ENCODE peak calls at places on chromosomes 5 and 9, in four cellular contexts. One of them, this sample, is unnamed. For H3K36me3, the result is how much of the 10 kb centered on the place peaks cover.

GRCh38 chr9:94952553-94953373 is 226.3 kb downstream of the AOPEP start:
- DNase-seq in CD8-positive, alpha-beta memory T cell: peak
- DNase-seq in mammary epithelial cell: peak
- DNase-seq in transverse colon: no peak
- DNase-seq in this sample: no peak

GRCh38 chr9:110752766-110753165 is 84.2 kb downstream of the MUSK start:
- DNase-seq in transverse colon: no peak
- DNase-seq in CD8-positive, alpha-beta memory T cell: no peak
- DNase-seq in mammary epithelial cell: peak
- DNase-seq in this sample: no peak

GRCh38 chr9:116233160-116233530 is 79.6 kb downstream of the PAPPA start:
- DNase-seq in mammary epithelial cell: no peak
- DNase-seq in CD8-positive, alpha-beta memory T cell: no peak
- DNase-seq in transverse colon: no peak
- DNase-seq in this sample: no peak

GRCh38 chr5:149040421-149040820 is 22.4 kb downstream of the SH3TC2 start:
- DNase-seq in CD8-positive, alpha-beta memory T cell: no peak
- DNase-seq in mammary epithelial cell: no peak
- DNase-seq in transverse colon: no peak
- DNase-seq in this sample: no peak

GRCh38 chr9:2725929-2726328 is 8.6 kb downstream of the KCNV2 start:
- DNase-seq in mammary epithelial cell: no peak
- DNase-seq in CD8-positive, alpha-beta memory T cell: no peak
- DNase-seq in transverse colon: no peak
- DNase-seq in this sample: no peak

GRCh38 chr9:98521141-98521540 is 187.6 kb downstream of the GABBR2 start:
- DNase-seq in CD8-positive, alpha-beta memory T cell: no peak
- DNase-seq in mammary epithelial cell: peak
- DNase-seq in transverse colon: no peak
- DNase-seq in this sample: no peak

GRCh38 chr9:84357235-84357634 is 16.7 kb upstream of the SLC28A3 start:
- DNase-seq in CD8-positive, alpha-beta memory T cell: no peak
- DNase-seq in mammary epithelial cell: no peak
- DNase-seq in transverse colon: no peak
- DNase-seq in this sample: no peak

GRCh38 chr9:133458643-133459312 is 1.0 kb upstream of the CACFD1 start:
- DNase-seq in transverse colon: no peak
- DNase-seq in mammary epithelial cell: no peak
- DNase-seq in CD8-positive, alpha-beta memory T cell: no peak
- DNase-seq in this sample: no peak

GRCh38 chr5:127757576-127757975 is 54.4 kb downstream of the CCDC192 start:
- DNase-seq in CD8-positive, alpha-beta memory T cell: no peak
- DNase-seq in mammary epithelial cell: peak
- DNase-seq in transverse colon: peak
- DNase-seq in this sample: no peak

GRCh38 chr9:114169029-114169939 is 13.9 kb downstream of the COL27A1 start:
- DNase-seq in CD8-positive, alpha-beta memory T cell: no peak
- DNase-seq in mammary epithelial cell: no peak
- DNase-seq in transverse colon: no peak
- DNase-seq in this sample: no peak

GRCh38 chr5:150118561-150119229 is 32.3 kb upstream of the CSF1R start:
- DNase-seq in CD8-positive, alpha-beta memory T cell: no peak
- DNase-seq in transverse colon: no peak
- DNase-seq in mammary epithelial cell: no peak
- DNase-seq in this sample: no peak

GRCh38 chr5:66694036-66694435 is 97.8 kb downstream of the MAST4 start:
- DNase-seq in CD8-positive, alpha-beta memory T cell: no peak
- DNase-seq in mammary epithelial cell: no peak
- DNase-seq in transverse colon: no peak
- DNase-seq in this sample: no peak

GRCh38 chr5:172187118-172188032 is 649 bp downstream of the STK10 start:
- DNase-seq in CD8-positive, alpha-beta memory T cell: peak
- DNase-seq in transverse colon: peak
- DNase-seq in mammary epithelial cell: peak
- DNase-seq in this sample: no peak

GRCh38 chr5:42013561-42013960 is 88.5 kb downstream of the FBXO4 start:
- DNase-seq in mammary epithelial cell: no peak
- DNase-seq in CD8-positive, alpha-beta memory T cell: no peak
- DNase-seq in transverse colon: no peak
- DNase-seq in this sample: no peak

GRCh38 chr5:1537166-1538154 is 13.7 kb upstream of the LPCAT1 start:
- DNase-seq in transverse colon: no peak
- DNase-seq in mammary epithelial cell: no peak
- DNase-seq in CD8-positive, alpha-beta memory T cell: no peak
- DNase-seq in this sample: no peak

GRCh38 chr9:19028835-19029451 is 4.1 kb downstream of the SAXO1 start:
- DNase-seq in transverse colon: peak
- DNase-seq in CD8-positive, alpha-beta memory T cell: peak
- DNase-seq in mammary epithelial cell: peak
- DNase-seq in this sample: peak

GRCh38 chr9:99720455-99721050 is 101.1 kb upstream of the NR4A3 start:
- DNase-seq in transverse colon: no peak
- DNase-seq in mammary epithelial cell: no peak
- DNase-seq in CD8-positive, alpha-beta memory T cell: peak
- DNase-seq in this sample: no peak

GRCh38 chr5:108028411-108028810 is 353.5 kb downstream of the FBXL17 start:
- DNase-seq in mammary epithelial cell: peak
- DNase-seq in transverse colon: no peak
- DNase-seq in CD8-positive, alpha-beta memory T cell: no peak
- DNase-seq in this sample: no peak

GRCh38 chr5:67156976-67157583 is 39.5 kb downstream of the CD180 start:
- DNase-seq in CD8-positive, alpha-beta memory T cell: peak
- DNase-seq in transverse colon: peak
- DNase-seq in mammary epithelial cell: peak
- DNase-seq in this sample: no peak

GRCh38 chr5:930853-931252 is 38.2 kb downstream of the TRIP13 start:
- DNase-seq in mammary epithelial cell: no peak
- DNase-seq in CD8-positive, alpha-beta memory T cell: no peak
- DNase-seq in transverse colon: no peak
- DNase-seq in this sample: no peak

GRCh38 chr9:4126184-4126865 is 173.5 kb downstream of the GLIS3 start:
- DNase-seq in mammary epithelial cell: peak
- DNase-seq in transverse colon: no peak
- DNase-seq in CD8-positive, alpha-beta memory T cell: no peak
- DNase-seq in this sample: no peak

GRCh38 chr9:14271078-14271673 is 42.8 kb downstream of the NFIB start:
- DNase-seq in mammary epithelial cell: peak
- DNase-seq in transverse colon: peak
- DNase-seq in CD8-positive, alpha-beta memory T cell: no peak
- DNase-seq in this sample: no peak

GRCh38 chr5:134492568-134492967 is 32.9 kb upstream of the JADE2 start:
- DNase-seq in transverse colon: no peak
- DNase-seq in CD8-positive, alpha-beta memory T cell: no peak
- DNase-seq in mammary epithelial cell: no peak
- DNase-seq in this sample: no peak

GRCh38 chr5:140576776-140577201 is 12.2 kb downstream of the SLC35A4 start:
- DNase-seq in mammary epithelial cell: no peak
- DNase-seq in CD8-positive, alpha-beta memory T cell: no peak
- DNase-seq in transverse colon: no peak
- DNase-seq in this sample: no peak

GRCh38 chr9:93679536-93680444 is 103.4 kb downstream of the PHF2 start:
- DNase-seq in CD8-positive, alpha-beta memory T cell: no peak
- DNase-seq in transverse colon: no peak
- DNase-seq in mammary epithelial cell: no peak
- DNase-seq in this sample: no peak

GRCh38 chr9:18683312-18683711 is 209.4 kb downstream of the ADAMTSL1 start:
- DNase-seq in transverse colon: peak
- DNase-seq in mammary epithelial cell: no peak
- DNase-seq in CD8-positive, alpha-beta memory T cell: no peak
- DNase-seq in this sample: no peak

GRCh38 chr9:114448706-114449105 is 56.6 kb downstream of the WHRN start:
- DNase-seq in transverse colon: no peak
- DNase-seq in CD8-positive, alpha-beta memory T cell: no peak
- DNase-seq in mammary epithelial cell: peak
- DNase-seq in this sample: no peak

GRCh38 chr9:104765138-104765537 is 1.2 kb downstream of the NIPSNAP3B start:
- DNase-seq in transverse colon: no peak
- DNase-seq in CD8-positive, alpha-beta memory T cell: no peak
- DNase-seq in mammary epithelial cell: no peak
- DNase-seq in this sample: no peak
- H3K27ac ChIP-seq in transverse colon: no peak
- H3K27ac ChIP-seq in CD8-positive, alpha-beta memory T cell: no peak
- H3K27ac ChIP-seq in mammary epithelial cell: no peak
- H3K27ac ChIP-seq in this sample: no peak

GRCh38 chr5:141875022-141875740 is 3.0 kb downstream of the PCDH1 start:
- DNase-seq in CD8-positive, alpha-beta memory T cell: no peak
- DNase-seq in mammary epithelial cell: no peak
- DNase-seq in transverse colon: no peak
- DNase-seq in this sample: no peak
- H3K4me3 ChIP-seq in CD8-positive, alpha-beta memory T cell: no peak
- H3K4me3 ChIP-seq in mammary epithelial cell: peak
- H3K4me3 ChIP-seq in transverse colon: peak
- H3K4me3 ChIP-seq in this sample: peak

GRCh38 chr9:101566904-101567724 is 27.7 kb downstream of the PPP3R2 start:
- DNase-seq in transverse colon: no peak
- DNase-seq in CD8-positive, alpha-beta memory T cell: peak
- DNase-seq in mammary epithelial cell: peak
- DNase-seq in this sample: peak
- H3K36me3 ChIP-seq in transverse colon: under half
- H3K36me3 ChIP-seq in CD8-positive, alpha-beta memory T cell: under half
- H3K36me3 ChIP-seq in mammary epithelial cell: under half
- H3K36me3 ChIP-seq in this sample: under half

DNA sequence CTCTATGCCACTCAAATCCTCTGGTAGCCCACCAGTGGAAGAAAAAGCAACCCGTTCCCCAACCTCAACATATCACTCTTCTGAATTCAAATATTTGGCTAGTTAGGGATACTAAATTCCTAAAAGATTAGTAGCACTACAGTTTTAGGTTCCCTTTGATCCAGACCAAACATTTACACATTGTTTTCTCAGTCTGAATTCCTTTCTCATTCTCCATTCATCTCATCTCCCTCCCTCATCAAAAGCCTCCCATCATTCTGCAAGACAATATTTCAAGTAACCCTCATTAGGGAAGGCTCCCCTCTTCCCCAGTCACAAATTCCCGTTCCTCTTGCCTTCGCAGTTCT is 26.3 kb downstream of the ADAM19 start:
- DNase-seq in transverse colon: no peak
- DNase-seq in CD8-positive, alpha-beta memory T cell: no peak
- DNase-seq in mammary epithelial cell: no peak
- DNase-seq in this sample: no peak
- H3K27ac ChIP-seq in transverse colon: peak
- H3K27ac ChIP-seq in CD8-positive, alpha-beta memory T cell: no peak
- H3K27ac ChIP-seq in mammary epithelial cell: no peak
- H3K27ac ChIP-seq in this sample: no peak

GRCh38 chr9:68703672-68704071 is 1.4 kb upstream of the PIP5K1B start:
- DNase-seq in mammary epithelial cell: no peak
- DNase-seq in CD8-positive, alpha-beta memory T cell: no peak
- DNase-seq in transverse colon: no peak
- DNase-seq in this sample: no peak

GRCh38 chr9:68705636-68706578 is 867 bp downstream of the PIP5K1B start:
- DNase-seq in mammary epithelial cell: peak
- DNase-seq in CD8-positive, alpha-beta memory T cell: no peak
- DNase-seq in transverse colon: peak
- DNase-seq in this sample: no peak

GRCh38 chr9:68704804-68705635 is at the start of gene PIP5K1B:
- DNase-seq in transverse colon: peak
- DNase-seq in mammary epithelial cell: peak
- DNase-seq in CD8-positive, alpha-beta memory T cell: peak
- DNase-seq in this sample: peak

GRCh38 chr9:68702493-68702892 is 2.5 kb upstream of the PIP5K1B start:
- DNase-seq in CD8-positive, alpha-beta memory T cell: no peak
- DNase-seq in mammary epithelial cell: no peak
- DNase-seq in transverse colon: no peak
- DNase-seq in this sample: no peak

DNA sequence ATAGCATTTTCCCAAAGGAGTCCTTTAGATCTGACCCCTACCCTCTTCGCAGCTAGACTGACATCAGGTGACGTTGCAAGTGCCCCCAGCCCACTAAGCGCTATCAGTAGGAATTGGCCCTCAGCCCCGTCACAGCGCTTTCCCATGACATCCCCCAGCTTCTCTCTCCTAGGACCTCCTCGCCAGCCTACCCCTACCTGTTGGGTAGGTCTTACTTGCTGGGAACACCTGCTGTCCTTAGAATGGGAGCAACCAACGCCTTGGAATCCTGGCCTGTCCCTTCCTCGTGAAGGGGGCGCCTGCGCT is 589 bp upstream of the PIP5K1B start:
- DNase-seq in transverse colon: no peak
- DNase-seq in CD8-positive, alpha-beta memory T cell: no peak
- DNase-seq in mammary epithelial cell: no peak
- DNase-seq in this sample: no peak
- H3K4me3 ChIP-seq in transverse colon: peak
- H3K4me3 ChIP-seq in CD8-positive, alpha-beta memory T cell: no peak
- H3K4me3 ChIP-seq in mammary epithelial cell: no peak
- H3K4me3 ChIP-seq in this sample: peak

GRCh38 chr9:134621558-134622110 is 20.0 kb upstream of the COL5A1 start:
- DNase-seq in CD8-positive, alpha-beta memory T cell: no peak
- DNase-seq in mammary epithelial cell: no peak
- DNase-seq in transverse colon: no peak
- DNase-seq in this sample: no peak
- H3K36me3 ChIP-seq in CD8-positive, alpha-beta memory T cell: under half
- H3K36me3 ChIP-seq in mammary epithelial cell: under half
- H3K36me3 ChIP-seq in transverse colon: under half
- H3K36me3 ChIP-seq in this sample: under half